ENCODE peak calls at places on chromosomes 1 and 21, in six cellular contexts. K is AG04449, Q is NCI-H774, Y is adrenal gland, X is EH, Z is DMS153. O is an unnamed sample.

GRCh38 chr1:182163821-182164223 is 102.3 kb upstream of the ZNF648 start:
- DNase-seq in K (no peak), Q (no peak), Y (no peak), X (peak), Z (no peak), O (no peak)

GRCh38 chr1:162389971-162390370 is 8.4 kb downstream of the C1orf226 start:
- DNase-seq in K (no peak), Q (no peak), Y (no peak), X (no peak), Z (no peak), O (no peak)

GRCh38 chr1:233459968-233460367 is 132.4 kb downstream of the MAP3K21 start:
- DNase-seq in K (no peak), Q (no peak), Y (no peak), X (no peak), Z (no peak), O (no peak)

GRCh38 chr21:42113926-42114409 is 42.9 kb downstream of the UMODL1 start:
- DNase-seq in K (no peak), Q (no peak), Y (peak), X (peak), Z (no peak), O (no peak)

GRCh38 chr1:89833183-89834077 is 12.6 kb downstream of the LRRC8D start:
- DNase-seq in K (no peak), Q (no peak), Y (no peak), X (no peak), Z (no peak), O (no peak)

GRCh38 chr1:53888716-53889115 is 881 bp downstream of the YIPF1 start:
- DNase-seq in K (no peak), Q (no peak), Y (no peak), X (no peak), Z (no peak), O (no peak)

GRCh38 chr1:238485906-238486219 is 595.1 kb upstream of the ZP4 start:
- DNase-seq in K (no peak), Q (peak), Y (no peak), X (no peak), Z (no peak), O (no peak)

GRCh38 chr1:243686149-243686548 is 163.9 kb downstream of the AKT3 start:
- DNase-seq in K (no peak), Q (no peak), Y (no peak), X (no peak), Z (no peak), O (no peak)

GRCh38 chr1:231091853-231092301 is 51.8 kb upstream of the FAM89A start:
- DNase-seq in K (no peak), Q (peak), Y (no peak), X (peak), Z (no peak), O (no peak)

GRCh38 chr1:61221642-61222041 is 139.3 kb downstream of the NFIA start:
- DNase-seq in K (no peak), Q (no peak), Y (no peak), X (peak), Z (no peak), O (no peak)

GRCh38 chr1:220784751-220785150 is 2.0 kb upstream of the MTARC1 start:
- DNase-seq in K (no peak), Q (no peak), Y (no peak), X (no peak), Z (no peak), O (no peak)

GRCh38 chr21:44618909-44619308 is 7.0 kb downstream of the KRTAP10-8 start:
- DNase-seq in K (no peak), Q (no peak), Y (no peak), X (no peak), Z (no peak), O (no peak)

GRCh38 chr1:234726359-234726836 is 116.4 kb upstream of the IRF2BP2 start:
- DNase-seq in K (no peak), Q (no peak), Y (no peak), X (no peak), Z (peak), O (no peak)

O was measured in GM04503.